ENCODE peak calls at places on chromosomes 13 and 19, in eight cellular contexts. J, V, R, E, P, M, L and W are unnamed samples.

GRCh38 chr19:32070101-32070500 is 275.3 kb upstream of the ZNF507 start:
- DNase-seq in J (no peak), V (no peak), R (no peak), E (no peak), P (no peak), M (no peak), L (no peak), W (no peak)

GRCh38 chr13:114080739-114081561 is 51.5 kb downstream of the RASA3 start:
- DNase-seq in J (no peak), V (no peak), R (no peak), E (no peak), P (peak), M (no peak), L (no peak), W (no peak)

GRCh38 chr13:39760521-39760920 is 105.1 kb downstream of the COG6 start:
- DNase-seq in J (no peak), V (no peak), R (no peak), E (no peak), P (no peak), M (no peak), L (no peak), W (no peak)

GRCh38 chr19:48004236-48004635 is 9.8 kb downstream of the ELSPBP1 start:
- DNase-seq in J (no peak), V (no peak), R (no peak), E (no peak), P (no peak), M (no peak), L (no peak), W (no peak)

GRCh38 chr19:48489608-48490216 is 20.5 kb downstream of the CYTH2 start:
- DNase-seq in J (peak), V (no peak), R (peak), E (peak), P (peak), M (peak), L (no peak), W (peak)

GRCh38 chr13:43785166-43785680 is 1.5 kb downstream of the ENOX1 start:
- DNase-seq in J (no peak), V (no peak), R (no peak), E (no peak), P (no peak), M (no peak), L (no peak), W (peak)

GRCh38 chr19:38377052-38377451 is 2.7 kb downstream of the PSMD8 start:
- DNase-seq in J (no peak), V (no peak), R (no peak), E (no peak), P (no peak), M (no peak), L (no peak), W (no peak)

GRCh38 chr13:83867708-83868107 is 14.6 kb downstream of the SLITRK1 start:
- DNase-seq in J (no peak), V (no peak), R (no peak), E (no peak), P (no peak), M (no peak), L (no peak), W (no peak)

GRCh38 chr19:22622901-22623840 is 11.0 kb upstream of the ZNF492 start:
- DNase-seq in J (no peak), V (no peak), R (peak), E (no peak), P (no peak), M (no peak), L (peak), W (no peak)

GRCh38 chr13:111202745-111203144 is 87.6 kb downstream of the ARHGEF7 start:
- DNase-seq in J (no peak), V (peak), R (no peak), E (peak), P (no peak), M (no peak), L (no peak), W (peak)

GRCh38 chr13:29589234-29589633 is 6.3 kb downstream of the SLC7A1 start:
- DNase-seq in J (no peak), V (no peak), R (no peak), E (no peak), P (no peak), M (no peak), L (no peak), W (no peak)

GRCh38 chr19:41541990-41542584 is 33.9 kb upstream of the CEACAM21 start:
- DNase-seq in J (peak), V (no peak), R (peak), E (peak), P (peak), M (peak), L (no peak), W (peak)

GRCh38 chr19:46428278-46429141 is at the start of gene PNMA8C:
- DNase-seq in J (peak), V (no peak), R (peak), E (no peak), P (no peak), M (peak), L (peak), W (no peak)

GRCh38 chr13:67001363-67001762 is 228.8 kb downstream of the PCDH9 start:
- DNase-seq in J (no peak), V (no peak), R (no peak), E (no peak), P (no peak), M (no peak), L (no peak), W (no peak)

GRCh38 chr13:112709825-112710783 is 20.3 kb downstream of the ATP11A start:
- DNase-seq in J (peak), V (no peak), R (no peak), E (no peak), P (peak), M (no peak), L (no peak), W (no peak)

GRCh38 chr19:49468199-49468598 is 5.8 kb upstream of the FLT3LG start:
- DNase-seq in J (no peak), V (no peak), R (no peak), E (no peak), P (no peak), M (no peak), L (peak), W (no peak)

GRCh38 chr19:54287456-54287855 is 6.5 kb upstream of the LILRB2 start:
- DNase-seq in J (no peak), V (no peak), R (no peak), E (no peak), P (no peak), M (no peak), L (no peak), W (peak)

GRCh38 chr19:49363265-49364082 is at the start of gene DKKL1:
- DNase-seq in J (peak), V (peak), R (peak), E (peak), P (peak), M (peak), L (peak), W (peak)

GRCh38 chr19:8505680-8506401 is 3.4 kb upstream of the PRAM1 start:
- DNase-seq in J (peak), V (peak), R (peak), E (peak), P (peak), M (peak), L (peak), W (peak)

GRCh38 chr13:113835461-113836274 is 28.2 kb downstream of the GAS6 start:
- DNase-seq in J (no peak), V (no peak), R (peak), E (peak), P (peak), M (no peak), L (no peak), W (peak)

GRCh38 chr13:28059214-28059613 is 41.2 kb downstream of the FLT3 start:
- DNase-seq in J (peak), V (peak), R (no peak), E (peak), P (peak), M (peak), L (no peak), W (peak)

GRCh38 chr19:941292-942132 is 15.7 kb downstream of the ARID3A start:
- DNase-seq in J (no peak), V (no peak), R (no peak), E (no peak), P (no peak), M (no peak), L (no peak), W (no peak)

GRCh38 chr19:533485-534058 is 2.0 kb downstream of the CDC34 start:
- DNase-seq in J (no peak), V (no peak), R (no peak), E (no peak), P (no peak), M (no peak), L (no peak), W (no peak)

GRCh38 chr19:55452381-55453325 is 8.8 kb downstream of the ISOC2 start:
- DNase-seq in J (peak), V (no peak), R (peak), E (peak), P (peak), M (no peak), L (no peak), W (peak)

GRCh38 chr13:47594833-47595232 is 406.2 kb downstream of the SUCLA2 start:
- DNase-seq in J (no peak), V (no peak), R (no peak), E (peak), P (no peak), M (no peak), L (no peak), W (no peak)

GRCh38 chr19:8396563-8397203 is 6.5 kb downstream of the RAB11B start:
- DNase-seq in J (peak), V (no peak), R (peak), E (peak), P (peak), M (peak), L (peak), W (peak)

GRCh38 chr13:40992678-40993077 is 26.4 kb downstream of the ELF1 start:
- DNase-seq in J (no peak), V (no peak), R (no peak), E (peak), P (no peak), M (no peak), L (no peak), W (peak)

GRCh38 chr13:29106651-29107050 is 286.5 kb downstream of the MTUS2 start:
- DNase-seq in J (no peak), V (no peak), R (no peak), E (no peak), P (no peak), M (no peak), L (no peak), W (no peak)

GRCh38 chr13:113928701-113929627 is 44.9 kb downstream of the C13orf46 start:
- DNase-seq in J (peak), V (peak), R (peak), E (no peak), P (peak), M (no peak), L (peak), W (peak)

GRCh38 chr13:76723551-76724232 is 162.5 kb downstream of the KCTD12 start:
- DNase-seq in J (no peak), V (no peak), R (no peak), E (peak), P (no peak), M (no peak), L (no peak), W (peak)

GRCh38 chr19:35509861-35510625 is 3.4 kb downstream of the DMKN start:
- DNase-seq in J (peak), V (no peak), R (peak), E (peak), P (peak), M (peak), L (peak), W (peak)

GRCh38 chr13:61695147-61695546 is 279.5 kb upstream of the PCDH20 start:
- DNase-seq in J (no peak), V (no peak), R (no peak), E (peak), P (no peak), M (no peak), L (no peak), W (no peak)

GRCh38 chr19:4639531-4640246 is 373 bp downstream of the TNFAIP8L1 start:
- DNase-seq in J (no peak), V (no peak), R (peak), E (no peak), P (peak), M (no peak), L (no peak), W (no peak)

GRCh38 chr19:15449620-15450527 is at the start of gene WIZ:
- DNase-seq in J (peak), V (no peak), R (peak), E (peak), P (peak), M (peak), L (peak), W (peak)

GRCh38 chr19:34574704-34575103 is 93.1 kb downstream of the WTIP start:
- DNase-seq in J (no peak), V (no peak), R (no peak), E (no peak), P (no peak), M (no peak), L (no peak), W (no peak)

GRCh38 chr13:41565221-41565620 is 107.9 kb downstream of the RGCC start:
- DNase-seq in J (no peak), V (no peak), R (no peak), E (no peak), P (no peak), M (no peak), L (no peak), W (peak)

GRCh38 chr19:3344608-3345598 is 21.5 kb upstream of the NFIC start:
- DNase-seq in J (no peak), V (no peak), R (no peak), E (no peak), P (no peak), M (no peak), L (no peak), W (no peak)

GRCh38 chr13:42047561-42048322 is 706 bp upstream of the DGKH start:
- DNase-seq in J (peak), V (no peak), R (peak), E (peak), P (peak), M (no peak), L (peak), W (peak)

GRCh38 chr19:42066075-42066754 is 3.8 kb downstream of the GRIK5 start:
- DNase-seq in J (no peak), V (no peak), R (no peak), E (peak), P (no peak), M (no peak), L (no peak), W (peak)

GRCh38 chr13:22195726-22196125 is 524.9 kb downstream of the FGF9 start:
- DNase-seq in J (no peak), V (no peak), R (no peak), E (no peak), P (no peak), M (no peak), L (no peak), W (no peak)

GRCh38 chr13:22198656-22199217 is 527.9 kb downstream of the FGF9 start:
- DNase-seq in J (no peak), V (no peak), R (no peak), E (no peak), P (no peak), M (no peak), L (no peak), W (no peak)

GRCh38 chr13:22194106-22194810 is 523.4 kb downstream of the FGF9 start:
- DNase-seq in J (no peak), V (no peak), R (no peak), E (no peak), P (no peak), M (no peak), L (no peak), W (no peak)

GRCh38 chr13:22198001-22198400 is 527.1 kb downstream of the FGF9 start:
- DNase-seq in J (peak), V (no peak), R (no peak), E (no peak), P (no peak), M (no peak), L (no peak), W (no peak)

GRCh38 chr13:22196777-22197176 is 525.9 kb downstream of the FGF9 start:
- DNase-seq in J (no peak), V (no peak), R (no peak), E (no peak), P (no peak), M (no peak), L (no peak), W (no peak)
- TF ChIP-seq CTCF in J (no peak), V (no peak), R (no peak), E (no peak), P (no peak), M (no peak), L (no peak), W (no peak)

GRCh38 chr19:29384676-29385075 is 141.1 kb upstream of the VSTM2B start:
- DNase-seq in J (no peak), V (no peak), R (no peak), E (no peak), P (peak), M (no peak), L (no peak), W (no peak)
- TF ChIP-seq CTCF in J (no peak), V (no peak), R (no peak), E (no peak), P (no peak), M (no peak), L (no peak), W (no peak)

DNA sequence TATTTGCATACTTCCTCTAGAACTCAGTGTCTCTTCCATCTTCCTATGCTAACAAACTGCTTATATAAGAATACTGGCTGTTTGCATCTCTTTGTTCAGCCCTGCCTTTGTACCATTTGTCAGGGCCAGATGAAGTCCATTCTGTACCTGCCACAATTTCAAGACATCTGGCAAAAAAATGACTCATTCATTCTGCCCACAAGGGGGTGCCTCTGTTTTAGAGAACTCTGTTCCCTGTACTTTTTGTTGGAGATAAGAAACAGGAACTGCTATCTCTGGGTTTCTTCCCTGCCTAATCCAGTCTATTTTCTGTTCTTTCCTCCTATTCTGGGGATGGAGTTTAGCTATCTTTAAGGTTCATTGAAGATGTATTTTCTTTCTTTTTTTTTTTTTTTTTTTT is 23.0 kb downstream of the ZNF568 start:
- DNase-seq in J (no peak), V (no peak), R (no peak), E (no peak), P (no peak), M (no peak), L (no peak), W (no peak)
- TF ChIP-seq CTCF in J (no peak), V (peak), R (no peak), E (no peak), P (no peak), M (no peak), L (no peak), W (no peak)

GRCh38 chr13:105207586-105208293 is 1327.7 kb downstream of the EFNB2 start:
- DNase-seq in J (no peak), V (no peak), R (no peak), E (no peak), P (no peak), M (no peak), L (no peak), W (no peak)

DNA sequence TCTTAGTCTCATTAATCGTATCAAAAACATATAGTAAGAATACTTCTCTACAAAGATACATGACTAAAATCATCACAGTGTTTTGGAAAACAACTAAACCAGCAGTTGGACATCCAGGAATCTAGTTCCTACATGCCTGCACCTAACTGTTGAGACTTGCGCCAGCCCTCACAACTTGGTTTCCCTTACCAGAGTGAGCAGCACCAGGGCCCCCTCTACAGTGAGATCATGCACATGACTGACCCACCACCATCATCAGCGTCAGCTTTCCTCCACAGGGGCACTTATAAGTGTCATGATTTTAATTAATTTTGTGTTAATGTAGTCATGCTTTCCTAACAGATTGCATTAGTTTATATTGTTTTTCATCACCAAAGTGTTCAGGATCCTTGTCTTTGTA is 1322.0 kb downstream of the EFNB2 start:
- DNase-seq in J (no peak), V (no peak), R (no peak), E (no peak), P (no peak), M (no peak), L (no peak), W (no peak)
- TF ChIP-seq CTCF in J (no peak), V (no peak), R (no peak), E (no peak), P (no peak), M (no peak), L (no peak), W (no peak)

DNA sequence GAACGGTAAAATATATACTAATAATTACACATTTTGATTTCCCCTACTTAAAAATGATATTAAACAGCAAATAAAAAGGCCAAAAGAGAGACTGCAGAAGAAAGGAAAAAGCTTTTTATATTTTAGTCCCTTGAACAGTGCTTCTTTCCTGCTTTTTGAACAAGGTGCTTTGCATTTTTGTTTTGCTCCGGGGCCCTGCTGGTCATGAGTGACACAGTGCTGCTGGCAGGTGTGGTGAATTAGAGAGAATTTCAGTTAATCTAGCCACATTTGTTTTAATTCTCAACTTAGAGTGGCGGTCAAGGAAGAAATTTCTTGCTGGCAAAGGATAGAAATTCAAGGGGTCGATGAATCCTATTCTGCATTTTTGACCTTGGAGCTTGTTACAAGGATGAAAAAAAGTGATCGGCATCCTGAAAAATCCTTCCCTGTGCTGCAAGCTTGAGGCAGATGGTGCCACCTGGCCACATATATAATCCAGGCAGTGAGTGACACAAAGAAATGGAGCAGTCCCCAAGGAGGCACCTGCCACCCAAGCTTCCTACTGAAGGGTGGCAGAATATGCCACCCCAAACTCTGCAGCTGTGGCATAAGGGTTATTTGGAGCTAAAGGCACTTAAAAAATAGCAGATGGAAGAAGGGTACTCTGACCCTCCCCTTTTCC is 15.6 kb downstream of the TMEM272 start:
- DNase-seq in J (no peak), V (no peak), R (no peak), E (no peak), P (no peak), M (no peak), L (no peak), W (no peak)
- TF ChIP-seq CTCF in J (no peak), V (no peak), R (no peak), E (no peak), P (no peak), M (no peak), L (no peak), W (no peak)